ENCODE peak calls at places on chromosome 1, in six cellular contexts. M is NCI-H1092; G is activated gamma-delta T cell treated with anti-CD3 and anti-CD28 coated beads, Interleukin-2, amount 50 U/mL, for 16 hours; C is WERI-Rb-1; H is HL-60; U is adipocyte. O is an unnamed sample.
A peak's percentile ranks its signal among the peaks of the same experiment; 100 is the strongest.

GRCh38 chr1:155064109-155064812 is 721 bp downstream of the EFNA4 start:
- DNase-seq in M (peak; percentile 41), G (no peak), C (peak; percentile 89), H (no peak), U (peak; percentile 72), O (no peak)

GRCh38 chr1:53259932-53260331 is 21.6 kb upstream of the MAGOH start:
- DNase-seq in M (no peak), G (no peak), C (no peak), H (no peak), U (no peak), O (no peak)

GRCh38 chr1:47587891-47588582 is 150.2 kb downstream of the FOXD2 start:
- DNase-seq in M (no peak), G (no peak), C (no peak), H (no peak), U (no peak), O (no peak)

GRCh38 chr1:13469343-13469742 is 44.5 kb downstream of the LRRC38 start:
- DNase-seq in M (no peak), G (no peak), C (peak; percentile 66), H (no peak), U (no peak), O (peak; percentile 55)

GRCh38 chr1:199182151-199182843 is 543.5 kb downstream of the PTPRC start:
- DNase-seq in M (no peak), G (no peak), C (no peak), H (peak; percentile 28), U (peak; percentile 8), O (no peak)

GRCh38 chr1:156384007-156384406 is 15.0 kb downstream of the RHBG start:
- DNase-seq in M (no peak), G (no peak), C (no peak), H (peak; percentile 64), U (no peak), O (no peak)

GRCh38 chr1:24948072-24948827 is 18.2 kb upstream of the RUNX3 start:
- DNase-seq in M (no peak), G (no peak), C (no peak), H (peak; percentile 25), U (no peak), O (no peak)

GRCh38 chr1:110875216-110875731 is 2.3 kb downstream of the CD53 start:
- DNase-seq in M (no peak), G (peak; percentile 11), C (no peak), H (peak; percentile 57), U (no peak), O (no peak)

GRCh38 chr1:60988827-60989363 is 93.5 kb upstream of the NFIA start:
- DNase-seq in M (no peak), G (no peak), C (peak; percentile 9), H (no peak), U (no peak), O (no peak)

GRCh38 chr1:173864179-173864867 is 3.5 kb downstream of the GAS5 start:
- DNase-seq in M (no peak), G (no peak), C (no peak), H (no peak), U (no peak), O (no peak)

GRCh38 chr1:162091681-162092524 is 22.4 kb downstream of the NOS1AP start:
- DNase-seq in M (no peak), G (no peak), C (no peak), H (no peak), U (peak; percentile 34), O (peak; percentile 57)